ENCODE peak calls at places on chromosomes 1 and 21, in eight cellular contexts. W is WTC11, M is K562, L is H1, V is IMR-90, N is SK-N-SH, Q is HepG2, X is GM12878. A is an unnamed sample.

GRCh38 chr1:231986631-231987291 is 360.2 kb downstream of the DISC1 start:
- DNase-seq in W (no peak), M (no peak), L (no peak), V (peak), N (peak), Q (no peak), X (no peak), A (no peak)

GRCh38 chr1:43444827-43445225 is 8.9 kb downstream of the HYI start:
- DNase-seq in W (no peak), M (peak), L (no peak), V (no peak), N (no peak), Q (no peak), X (no peak), A (no peak)

GRCh38 chr1:160362168-160362941 is 4.5 kb upstream of the NHLH1 start:
- DNase-seq in W (peak), M (peak), L (no peak), V (no peak), N (no peak), Q (no peak), X (no peak), A (no peak)

GRCh38 chr1:3883194-3883920 is 16.7 kb downstream of the C1orf174 start:
- DNase-seq in W (no peak), M (no peak), L (no peak), V (no peak), N (no peak), Q (no peak), X (no peak), A (no peak)

GRCh38 chr1:8122160-8122476 is 96.0 kb upstream of the ERRFI1 start:
- DNase-seq in W (no peak), M (peak), L (no peak), V (peak), N (no peak), Q (no peak), X (no peak), A (no peak)

GRCh38 chr21:33789697-33790096 is 125.9 kb downstream of the ATP5PO start:
- DNase-seq in W (no peak), M (no peak), L (no peak), V (no peak), N (no peak), Q (no peak), X (no peak), A (no peak)

GRCh38 chr1:202010042-202011015 is at the start of gene ELF3:
- DNase-seq in W (peak), M (no peak), L (peak), V (no peak), N (no peak), Q (peak), X (peak), A (peak)

GRCh38 chr1:204494281-204495077 is at the start of gene PIK3C2B:
- DNase-seq in W (peak), M (peak), L (peak), V (peak), N (peak), Q (peak), X (peak), A (peak)

GRCh38 chr1:224726783-224727182 is 110.7 kb downstream of the CNIH3 start:
- DNase-seq in W (no peak), M (no peak), L (no peak), V (peak), N (no peak), Q (no peak), X (no peak), A (no peak)

GRCh38 chr1:233520510-233521191 is 93.3 kb upstream of the KCNK1 start:
- DNase-seq in W (no peak), M (no peak), L (no peak), V (no peak), N (no peak), Q (no peak), X (no peak), A (peak)

GRCh38 chr1:38073926-38074677 is 27.5 kb upstream of the POU3F1 start:
- DNase-seq in W (no peak), M (no peak), L (no peak), V (no peak), N (no peak), Q (no peak), X (no peak), A (no peak)

GRCh38 chr1:171345536-171345935 is 31.6 kb downstream of the FMO4 start:
- DNase-seq in W (no peak), M (no peak), L (no peak), V (no peak), N (no peak), Q (no peak), X (no peak), A (no peak)

GRCh38 chr1:218481116-218481775 is 136.1 kb downstream of the TGFB2 start:
- DNase-seq in W (no peak), M (no peak), L (no peak), V (peak), N (no peak), Q (no peak), X (no peak), A (no peak)

GRCh38 chr1:165143437-165144065 is 213.0 kb downstream of the LMX1A start:
- DNase-seq in W (peak), M (peak), L (no peak), V (no peak), N (no peak), Q (peak), X (no peak), A (no peak)

GRCh38 chr1:240122639-240123604 is 31.2 kb downstream of the FMN2 start:
- DNase-seq in W (peak), M (no peak), L (no peak), V (no peak), N (no peak), Q (peak), X (no peak), A (no peak)

GRCh38 chr1:41672173-41672572 is 187.7 kb upstream of the EDN2 start:
- DNase-seq in W (no peak), M (no peak), L (no peak), V (peak), N (no peak), Q (no peak), X (no peak), A (peak)

GRCh38 chr1:55572878-55573734 is 357.9 kb upstream of the USP24 start:
- DNase-seq in W (no peak), M (no peak), L (no peak), V (peak), N (no peak), Q (peak), X (no peak), A (peak)

GRCh38 chr1:36786425-36786824 is 247.9 kb downstream of the GRIK3 start:
- DNase-seq in W (no peak), M (no peak), L (no peak), V (no peak), N (no peak), Q (no peak), X (no peak), A (no peak)

GRCh38 chr1:180927348-180927747 is 14.7 kb downstream of the KIAA1614 start:
- DNase-seq in W (no peak), M (no peak), L (no peak), V (no peak), N (no peak), Q (peak), X (no peak), A (no peak)

GRCh38 chr1:208036177-208036808 is 125.4 kb upstream of the CD34 start:
- DNase-seq in W (peak), M (peak), L (no peak), V (peak), N (peak), Q (peak), X (no peak), A (peak)

GRCh38 chr1:223106856-223107255 is 36.2 kb downstream of the TLR5 start:
- DNase-seq in W (no peak), M (no peak), L (no peak), V (no peak), N (no peak), Q (no peak), X (no peak), A (no peak)

GRCh38 chr21:40809673-40810072 is 37.3 kb downstream of the DSCAM start:
- DNase-seq in W (no peak), M (no peak), L (no peak), V (no peak), N (no peak), Q (no peak), X (no peak), A (no peak)

GRCh38 chr1:115782571-115783281 is 14.2 kb upstream of the CASQ2 start:
- DNase-seq in W (no peak), M (no peak), L (no peak), V (peak), N (no peak), Q (no peak), X (no peak), A (no peak)

GRCh38 chr1:205391386-205391785 is 30.5 kb downstream of the LEMD1 start:
- DNase-seq in W (no peak), M (no peak), L (no peak), V (no peak), N (no peak), Q (peak), X (no peak), A (no peak)

GRCh38 chr1:210332719-210333398 is 4.2 kb downstream of the HHAT start:
- DNase-seq in W (no peak), M (no peak), L (no peak), V (no peak), N (no peak), Q (no peak), X (peak), A (no peak)

GRCh38 chr1:54137532-54138061 is 15.2 kb downstream of the CDCP2 start:
- DNase-seq in W (no peak), M (no peak), L (no peak), V (peak), N (peak), Q (no peak), X (no peak), A (no peak)

GRCh38 chr1:66341446-66342089 is 192.4 kb upstream of the SGIP1 start:
- DNase-seq in W (no peak), M (no peak), L (no peak), V (no peak), N (no peak), Q (no peak), X (no peak), A (no peak)

GRCh38 chr1:2335721-2336475 is 55.5 kb downstream of the MORN1 start:
- DNase-seq in W (no peak), M (no peak), L (no peak), V (no peak), N (no peak), Q (no peak), X (no peak), A (no peak)

GRCh38 chr1:55955237-55955636 is 624.1 kb downstream of the PLPP3 start:
- DNase-seq in W (no peak), M (no peak), L (no peak), V (peak), N (no peak), Q (no peak), X (no peak), A (no peak)

GRCh38 chr1:112985123-112985522 is 29.1 kb upstream of the SLC16A1 start:
- DNase-seq in W (no peak), M (no peak), L (no peak), V (no peak), N (no peak), Q (no peak), X (peak), A (no peak)

GRCh38 chr1:205076245-205076761 is 8.0 kb downstream of the TMEM81 start:
- DNase-seq in W (no peak), M (no peak), L (no peak), V (no peak), N (no peak), Q (no peak), X (no peak), A (no peak)

GRCh38 chr1:80349218-80349617 is 1342.7 kb upstream of the ADGRL4 start:
- DNase-seq in W (peak), M (no peak), L (peak), V (no peak), N (no peak), Q (no peak), X (no peak), A (no peak)

GRCh38 chr21:46153259-46154154 is 1.9 kb downstream of the FTCD start:
- DNase-seq in W (peak), M (peak), L (peak), V (no peak), N (peak), Q (peak), X (no peak), A (no peak)

GRCh38 chr1:89451011-89451410 is 73.6 kb upstream of the LRRC8B start:
- DNase-seq in W (no peak), M (no peak), L (no peak), V (peak), N (no peak), Q (no peak), X (no peak), A (no peak)

GRCh38 chr1:26284597-26285351 is 4.9 kb downstream of the SH3BGRL3 start:
- DNase-seq in W (peak), M (peak), L (no peak), V (peak), N (peak), Q (peak), X (no peak), A (peak)

GRCh38 chr1:186828612-186829542 is at the start of gene PLA2G4A:
- DNase-seq in W (no peak), M (no peak), L (no peak), V (peak), N (no peak), Q (no peak), X (no peak), A (peak)

GRCh38 chr1:228691926-228692325 is 43.4 kb upstream of the RHOU start:
- DNase-seq in W (no peak), M (no peak), L (no peak), V (peak), N (peak), Q (peak), X (no peak), A (peak)

GRCh38 chr1:59006932-59007331 is 223.1 kb upstream of the JUN start:
- DNase-seq in W (no peak), M (no peak), L (no peak), V (no peak), N (no peak), Q (no peak), X (no peak), A (no peak)

GRCh38 chr1:59007820-59008598 is 224.2 kb upstream of the JUN start:
- DNase-seq in W (no peak), M (no peak), L (no peak), V (peak), N (no peak), Q (no peak), X (no peak), A (no peak)

GRCh38 chr1:59007429-59007819 is 223.6 kb upstream of the JUN start:
- DNase-seq in W (no peak), M (no peak), L (no peak), V (no peak), N (no peak), Q (no peak), X (no peak), A (no peak)

GRCh38 chr1:59005491-59006308 is 221.9 kb upstream of the JUN start:
- DNase-seq in W (no peak), M (no peak), L (no peak), V (no peak), N (no peak), Q (no peak), X (no peak), A (no peak)

GRCh38 chr1:59006309-59006698 is 222.5 kb upstream of the JUN start:
- DNase-seq in W (no peak), M (no peak), L (no peak), V (no peak), N (no peak), Q (no peak), X (no peak), A (no peak)
- TF ChIP-seq USF2 in W (no peak), M (no peak), L (no peak), V (no peak), N (no peak), Q (no peak), X (no peak), A (no peak)

DNA sequence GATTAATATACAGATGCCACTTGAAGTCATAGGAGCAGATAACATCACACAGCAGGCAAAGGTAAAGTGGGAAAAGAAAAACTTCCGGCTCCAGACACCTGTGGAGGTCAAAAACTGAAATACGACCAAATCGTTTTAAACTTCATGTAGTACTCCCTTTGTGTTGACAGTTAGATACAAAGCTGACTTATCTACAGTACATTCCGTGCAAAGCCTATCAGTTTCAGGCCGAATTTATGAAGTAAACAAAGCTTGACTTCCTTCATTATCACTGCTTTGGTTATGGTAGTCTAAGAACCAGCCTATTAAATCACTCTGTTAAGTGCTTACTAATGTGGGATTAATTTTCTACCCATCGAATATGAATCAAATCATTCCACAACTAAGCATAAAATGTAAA is 156.3 kb downstream of the SMYD3 start:
- DNase-seq in W (no peak), M (no peak), L (no peak), V (no peak), N (no peak), Q (no peak), X (no peak), A (no peak)
- TF ChIP-seq USF2 in W (no peak), M (no peak), L (no peak), V (no peak), N (no peak), Q (no peak), X (no peak), A (no peak)

GRCh38 chr1:178005450-178005849 is 35.6 kb upstream of the SEC16B start:
- DNase-seq in W (no peak), M (no peak), L (no peak), V (no peak), N (no peak), Q (no peak), X (no peak), A (no peak)
- TF ChIP-seq USF2 in W (no peak), M (no peak), L (no peak), V (no peak), N (no peak), Q (no peak), X (peak), A (no peak)

GRCh38 chr21:17911628-17912027 is 92.5 kb upstream of the C21orf91 start:
- DNase-seq in W (no peak), M (no peak), L (no peak), V (peak), N (no peak), Q (no peak), X (no peak), A (no peak)
- TF ChIP-seq USF2 in W (no peak), M (no peak), L (no peak), V (no peak), N (no peak), Q (no peak), X (no peak), A (no peak)

DNA sequence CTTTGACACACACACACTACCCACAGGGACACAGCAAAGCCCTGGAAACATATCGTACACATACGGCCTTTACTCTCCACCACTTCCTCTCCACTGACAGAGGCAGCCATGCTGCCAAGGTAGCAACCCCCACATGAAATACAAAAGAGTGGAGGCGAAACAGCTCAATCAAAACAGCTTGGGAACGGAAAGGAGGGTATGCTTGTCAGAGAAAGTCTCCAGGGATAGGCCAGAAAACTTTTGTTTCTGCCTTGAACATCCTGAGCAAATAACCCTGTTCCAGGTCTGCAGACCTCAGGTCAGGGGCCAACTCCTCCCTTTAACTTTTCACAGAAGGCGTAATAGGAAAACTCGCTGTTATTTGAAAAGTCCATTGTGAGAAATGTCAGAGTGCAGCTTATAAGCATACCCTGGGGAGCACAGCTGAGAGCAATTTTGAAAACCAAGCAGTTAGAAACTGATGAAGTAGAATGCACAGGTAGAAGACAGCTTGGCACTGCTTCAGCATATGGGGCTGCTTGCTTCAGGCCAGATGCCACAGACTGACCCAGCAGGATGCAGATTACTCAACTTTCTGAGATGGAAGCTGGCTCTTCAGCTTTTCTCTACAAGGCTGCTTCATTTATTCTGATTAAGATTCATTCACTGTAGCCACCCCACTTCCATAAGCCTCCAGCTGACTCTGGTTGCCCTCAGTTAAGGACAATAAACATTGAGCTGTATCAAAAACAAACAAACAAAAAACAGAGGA is 18.0 kb downstream of the KIAA0319L start:
- DNase-seq in W (no peak), M (no peak), L (no peak), V (no peak), N (no peak), Q (no peak), X (peak), A (no peak)
- TF ChIP-seq USF2 in W (no peak), M (no peak), L (no peak), V (no peak), N (no peak), Q (no peak), X (no peak), A (no peak)

DNA sequence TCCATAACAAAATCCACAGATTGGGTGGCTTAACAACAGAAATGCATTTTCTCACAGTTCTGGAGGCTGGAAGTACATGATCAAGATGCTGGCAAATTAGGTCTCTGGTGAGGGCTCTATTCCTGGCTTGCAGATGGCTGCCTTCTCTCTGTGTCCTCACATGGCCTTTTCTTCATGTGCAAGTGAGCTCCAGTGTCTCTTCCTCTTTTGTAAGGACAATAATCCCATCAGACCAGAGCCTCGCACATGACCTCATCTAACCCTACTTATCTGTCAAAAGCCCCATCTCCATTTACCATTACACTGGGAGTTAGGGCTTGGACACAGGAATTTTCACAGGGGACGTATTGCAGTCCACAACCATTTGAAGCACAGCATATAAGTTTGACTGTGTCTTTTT is 181.6 kb downstream of the NEGR1 start:
- DNase-seq in W (no peak), M (no peak), L (no peak), V (no peak), N (no peak), Q (no peak), X (no peak), A (no peak)
- TF ChIP-seq USF2 in W (no peak), M (no peak), L (no peak), V (no peak), N (no peak), Q (no peak), X (no peak), A (no peak)

DNA sequence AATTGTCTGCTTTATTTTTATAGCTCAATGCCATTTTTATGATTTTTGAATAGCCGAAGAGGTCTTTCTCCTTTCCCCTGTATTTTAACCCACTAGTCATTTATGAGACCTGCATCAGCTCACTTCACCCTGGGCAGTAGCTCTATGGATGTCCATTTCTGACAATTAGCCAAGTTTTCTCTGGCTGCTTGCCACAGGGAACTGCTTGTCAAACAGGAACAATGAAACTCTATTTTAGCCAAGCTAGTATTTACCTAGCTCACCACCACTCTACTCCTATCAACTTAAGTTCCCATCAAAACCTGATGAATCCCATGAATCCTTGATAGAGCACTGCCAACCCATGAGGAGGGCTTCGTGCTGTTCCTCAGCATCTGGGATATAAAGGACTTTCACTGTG is 406.7 kb downstream of the RWDD3 start:
- DNase-seq in W (no peak), M (no peak), L (no peak), V (no peak), N (peak), Q (peak), X (no peak), A (no peak)
- TF ChIP-seq USF2 in W (no peak), M (no peak), L (no peak), V (no peak), N (no peak), Q (no peak), X (no peak), A (no peak)

A was measured in A549.